ENCODE peak calls at places on chromosomes 12 and 14, in four cellular contexts. J is T-cell, Q is cardiac muscle cell, C is fibroblast of pulmonary artery. Y is an unnamed sample.

GRCh38 chr12:24109381-24110039 is 160.0 kb upstream of the SOX5 start:
- DNase-seq in J (no peak), Q (peak), C (peak), Y (no peak)

GRCh38 chr12:93883436-93884154 is 206.4 kb downstream of the CRADD start:
- DNase-seq in J (no peak), Q (peak), C (peak), Y (no peak)

GRCh38 chr12:26318661-26319068 is 123.3 kb downstream of the SSPN start:
- DNase-seq in J (no peak), Q (peak), C (peak), Y (no peak)

GRCh38 chr12:92993259-92993658 is 64.2 kb upstream of the EEA1 start:
- DNase-seq in J (no peak), Q (no peak), C (no peak), Y (no peak)

GRCh38 chr12:89481218-89481914 is 43.2 kb downstream of the GALNT4 start:
- DNase-seq in J (no peak), Q (peak), C (peak), Y (peak)

GRCh38 chr12:116365114-116365513 is 87.6 kb upstream of the MED13L start:
- DNase-seq in J (no peak), Q (no peak), C (no peak), Y (no peak)

GRCh38 chr14:95318399-95318834 is 1.3 kb downstream of the CLMN start:
- DNase-seq in J (no peak), Q (no peak), C (no peak), Y (no peak)

GRCh38 chr12:25997401-25997973 is 39.0 kb downstream of the RASSF8 start:
- DNase-seq in J (no peak), Q (peak), C (peak), Y (no peak)

GRCh38 chr12:4482936-4483335 is 37.3 kb upstream of the FGF6 start:
- DNase-seq in J (no peak), Q (no peak), C (no peak), Y (no peak)

GRCh38 chr14:102026934-102027333 is 59.9 kb downstream of the HSP90AA1 start:
- DNase-seq in J (no peak), Q (no peak), C (no peak), Y (no peak)

GRCh38 chr12:114721266-114721665 is 37.3 kb upstream of the TBX3 start:
- DNase-seq in J (no peak), Q (no peak), C (no peak), Y (no peak)

GRCh38 chr12:96510306-96510764 is 21.0 kb downstream of the CFAP54 start:
- DNase-seq in J (no peak), Q (peak), C (peak), Y (no peak)